ENCODE peak calls at places on chromosome 3, in six cellular contexts. One of them, this sample, is unnamed. For H3K4me1, the result is how much of the 10 kb centered on the place peaks cover.

GRCh38 chr3:151169700-151170224 is 33.3 kb downstream of the GPR171 start:
- DNase-seq in effector memory CD4-positive, alpha-beta T cell: no peak
- DNase-seq in left ventricle myocardium inferior: peak
- DNase-seq in CD4-positive, CD25-positive, alpha-beta regulatory T cell: no peak
- DNase-seq in endodermal cell: no peak
- DNase-seq in IMR-90: no peak
- DNase-seq in this sample: peak

GRCh38 chr3:159077860-159078259 is 276.0 kb downstream of the MFSD1 start:
- DNase-seq in left ventricle myocardium inferior: no peak
- DNase-seq in CD4-positive, CD25-positive, alpha-beta regulatory T cell: no peak
- DNase-seq in IMR-90: peak
- DNase-seq in endodermal cell: no peak
- DNase-seq in effector memory CD4-positive, alpha-beta T cell: no peak
- DNase-seq in this sample: no peak

GRCh38 chr3:178706411-178706810 is 170.2 kb downstream of the KCNMB2 start:
- DNase-seq in effector memory CD4-positive, alpha-beta T cell: no peak
- DNase-seq in endodermal cell: no peak
- DNase-seq in left ventricle myocardium inferior: no peak
- DNase-seq in IMR-90: no peak
- DNase-seq in CD4-positive, CD25-positive, alpha-beta regulatory T cell: no peak
- DNase-seq in this sample: no peak

GRCh38 chr3:9248232-9249191 is 934 bp downstream of the SRGAP3 start:
- DNase-seq in effector memory CD4-positive, alpha-beta T cell: no peak
- DNase-seq in endodermal cell: peak
- DNase-seq in IMR-90: no peak
- DNase-seq in left ventricle myocardium inferior: no peak
- DNase-seq in CD4-positive, CD25-positive, alpha-beta regulatory T cell: peak
- DNase-seq in this sample: no peak

GRCh38 chr3:172824229-172824628 is 73.7 kb downstream of the ECT2 start:
- DNase-seq in effector memory CD4-positive, alpha-beta T cell: no peak
- DNase-seq in left ventricle myocardium inferior: no peak
- DNase-seq in CD4-positive, CD25-positive, alpha-beta regulatory T cell: no peak
- DNase-seq in endodermal cell: peak
- DNase-seq in IMR-90: no peak
- DNase-seq in this sample: no peak

GRCh38 chr3:157427906-157428305 is 8.7 kb upstream of the PTX3 start:
- DNase-seq in effector memory CD4-positive, alpha-beta T cell: no peak
- DNase-seq in endodermal cell: no peak
- DNase-seq in IMR-90: no peak
- DNase-seq in left ventricle myocardium inferior: no peak
- DNase-seq in CD4-positive, CD25-positive, alpha-beta regulatory T cell: no peak
- DNase-seq in this sample: no peak

GRCh38 chr3:42256135-42256819 is 9.7 kb downstream of the CCK start:
- DNase-seq in effector memory CD4-positive, alpha-beta T cell: no peak
- DNase-seq in CD4-positive, CD25-positive, alpha-beta regulatory T cell: no peak
- DNase-seq in left ventricle myocardium inferior: no peak
- DNase-seq in IMR-90: peak
- DNase-seq in endodermal cell: no peak
- DNase-seq in this sample: no peak

GRCh38 chr3:156471431-156471830 is 83.5 kb downstream of the SSR3 start:
- DNase-seq in effector memory CD4-positive, alpha-beta T cell: no peak
- DNase-seq in CD4-positive, CD25-positive, alpha-beta regulatory T cell: no peak
- DNase-seq in left ventricle myocardium inferior: no peak
- DNase-seq in IMR-90: no peak
- DNase-seq in endodermal cell: no peak
- DNase-seq in this sample: no peak

GRCh38 chr3:194489736-194490612 is 3.2 kb upstream of the ATP13A3 start:
- DNase-seq in CD4-positive, CD25-positive, alpha-beta regulatory T cell: no peak
- DNase-seq in effector memory CD4-positive, alpha-beta T cell: no peak
- DNase-seq in endodermal cell: no peak
- DNase-seq in IMR-90: peak
- DNase-seq in left ventricle myocardium inferior: no peak
- DNase-seq in this sample: no peak

GRCh38 chr3:67094769-67095168 is 96.7 kb downstream of the KBTBD8 start:
- DNase-seq in left ventricle myocardium inferior: no peak
- DNase-seq in CD4-positive, CD25-positive, alpha-beta regulatory T cell: no peak
- DNase-seq in IMR-90: peak
- DNase-seq in effector memory CD4-positive, alpha-beta T cell: no peak
- DNase-seq in endodermal cell: no peak
- DNase-seq in this sample: no peak

GRCh38 chr3:37308247-37308646 is 133.9 kb upstream of the LRRFIP2 start:
- DNase-seq in endodermal cell: no peak
- DNase-seq in CD4-positive, CD25-positive, alpha-beta regulatory T cell: peak
- DNase-seq in left ventricle myocardium inferior: no peak
- DNase-seq in effector memory CD4-positive, alpha-beta T cell: no peak
- DNase-seq in IMR-90: peak
- DNase-seq in this sample: no peak

GRCh38 chr3:414063-414462 is 217.5 kb downstream of the CHL1 start:
- DNase-seq in CD4-positive, CD25-positive, alpha-beta regulatory T cell: no peak
- DNase-seq in effector memory CD4-positive, alpha-beta T cell: no peak
- DNase-seq in IMR-90: peak
- DNase-seq in endodermal cell: no peak
- DNase-seq in left ventricle myocardium inferior: no peak
- DNase-seq in this sample: no peak

GRCh38 chr3:185729335-185729715 is 95.5 kb downstream of the IGF2BP2 start:
- DNase-seq in IMR-90: peak
- DNase-seq in effector memory CD4-positive, alpha-beta T cell: no peak
- DNase-seq in CD4-positive, CD25-positive, alpha-beta regulatory T cell: no peak
- DNase-seq in left ventricle myocardium inferior: no peak
- DNase-seq in endodermal cell: no peak
- DNase-seq in this sample: no peak

GRCh38 chr3:125302932-125303331 is 72.2 kb downstream of the ZNF148 start:
- DNase-seq in endodermal cell: no peak
- DNase-seq in CD4-positive, CD25-positive, alpha-beta regulatory T cell: no peak
- DNase-seq in IMR-90: peak
- DNase-seq in left ventricle myocardium inferior: no peak
- DNase-seq in effector memory CD4-positive, alpha-beta T cell: no peak
- DNase-seq in this sample: no peak

GRCh38 chr3:179701176-179701827 is 48.5 kb downstream of the USP13 start:
- DNase-seq in left ventricle myocardium inferior: no peak
- DNase-seq in effector memory CD4-positive, alpha-beta T cell: no peak
- DNase-seq in IMR-90: no peak
- DNase-seq in endodermal cell: no peak
- DNase-seq in CD4-positive, CD25-positive, alpha-beta regulatory T cell: no peak
- DNase-seq in this sample: no peak

GRCh38 chr3:196192036-196193001 is 18.9 kb downstream of the ZDHHC19 start:
- DNase-seq in IMR-90: no peak
- DNase-seq in effector memory CD4-positive, alpha-beta T cell: peak
- DNase-seq in left ventricle myocardium inferior: peak
- DNase-seq in endodermal cell: peak
- DNase-seq in CD4-positive, CD25-positive, alpha-beta regulatory T cell: peak
- DNase-seq in this sample: peak

GRCh38 chr3:123618768-123619484 is 34.1 kb upstream of the HACD2 start:
- DNase-seq in endodermal cell: no peak
- DNase-seq in effector memory CD4-positive, alpha-beta T cell: no peak
- DNase-seq in CD4-positive, CD25-positive, alpha-beta regulatory T cell: no peak
- DNase-seq in left ventricle myocardium inferior: peak
- DNase-seq in IMR-90: peak
- DNase-seq in this sample: peak

GRCh38 chr3:6860911-6861330 is at the start of gene GRM7:
- DNase-seq in IMR-90: no peak
- DNase-seq in CD4-positive, CD25-positive, alpha-beta regulatory T cell: no peak
- DNase-seq in left ventricle myocardium inferior: no peak
- DNase-seq in effector memory CD4-positive, alpha-beta T cell: no peak
- DNase-seq in endodermal cell: peak
- DNase-seq in this sample: no peak

GRCh38 chr3:119304201-119304713 is 10.1 kb downstream of the ARHGAP31 start:
- DNase-seq in IMR-90: peak
- DNase-seq in effector memory CD4-positive, alpha-beta T cell: no peak
- DNase-seq in endodermal cell: peak
- DNase-seq in left ventricle myocardium inferior: no peak
- DNase-seq in CD4-positive, CD25-positive, alpha-beta regulatory T cell: no peak
- DNase-seq in this sample: no peak

GRCh38 chr3:194346621-194347020 is 4.5 kb downstream of the CPN2 start:
- DNase-seq in IMR-90: peak
- DNase-seq in endodermal cell: no peak
- DNase-seq in effector memory CD4-positive, alpha-beta T cell: no peak
- DNase-seq in left ventricle myocardium inferior: no peak
- DNase-seq in CD4-positive, CD25-positive, alpha-beta regulatory T cell: no peak
- DNase-seq in this sample: no peak

GRCh38 chr3:129003578-129004112 is 2.5 kb downstream of the EFCC1 start:
- DNase-seq in endodermal cell: peak
- DNase-seq in left ventricle myocardium inferior: no peak
- DNase-seq in effector memory CD4-positive, alpha-beta T cell: peak
- DNase-seq in IMR-90: no peak
- DNase-seq in CD4-positive, CD25-positive, alpha-beta regulatory T cell: peak
- DNase-seq in this sample: peak

GRCh38 chr3:13882876-13883275 is 3.0 kb upstream of the WNT7A start:
- DNase-seq in left ventricle myocardium inferior: no peak
- DNase-seq in IMR-90: no peak
- DNase-seq in CD4-positive, CD25-positive, alpha-beta regulatory T cell: no peak
- DNase-seq in endodermal cell: peak
- DNase-seq in effector memory CD4-positive, alpha-beta T cell: no peak
- DNase-seq in this sample: no peak

GRCh38 chr3:194370753-194371152 is 1.2 kb upstream of the LRRC15 start:
- DNase-seq in left ventricle myocardium inferior: no peak
- DNase-seq in endodermal cell: peak
- DNase-seq in effector memory CD4-positive, alpha-beta T cell: no peak
- DNase-seq in IMR-90: no peak
- DNase-seq in CD4-positive, CD25-positive, alpha-beta regulatory T cell: no peak
- DNase-seq in this sample: no peak

GRCh38 chr3:185052631-185053030 is 100.2 kb downstream of the C3orf70 start:
- DNase-seq in endodermal cell: no peak
- DNase-seq in IMR-90: no peak
- DNase-seq in left ventricle myocardium inferior: no peak
- DNase-seq in effector memory CD4-positive, alpha-beta T cell: no peak
- DNase-seq in CD4-positive, CD25-positive, alpha-beta regulatory T cell: no peak
- DNase-seq in this sample: no peak

GRCh38 chr3:159126261-159127020 is 324.6 kb downstream of the MFSD1 start:
- DNase-seq in effector memory CD4-positive, alpha-beta T cell: no peak
- DNase-seq in CD4-positive, CD25-positive, alpha-beta regulatory T cell: no peak
- DNase-seq in left ventricle myocardium inferior: no peak
- DNase-seq in endodermal cell: no peak
- DNase-seq in IMR-90: no peak
- DNase-seq in this sample: no peak

GRCh38 chr3:66561374-66561773 is 60.6 kb upstream of the LRIG1 start:
- DNase-seq in CD4-positive, CD25-positive, alpha-beta regulatory T cell: no peak
- DNase-seq in effector memory CD4-positive, alpha-beta T cell: no peak
- DNase-seq in endodermal cell: no peak
- DNase-seq in left ventricle myocardium inferior: no peak
- DNase-seq in IMR-90: peak
- DNase-seq in this sample: no peak

GRCh38 chr3:12884104-12884742 is 42.9 kb upstream of the RPL32 start:
- DNase-seq in effector memory CD4-positive, alpha-beta T cell: no peak
- DNase-seq in endodermal cell: no peak
- DNase-seq in CD4-positive, CD25-positive, alpha-beta regulatory T cell: no peak
- DNase-seq in IMR-90: peak
- DNase-seq in left ventricle myocardium inferior: peak
- DNase-seq in this sample: no peak

GRCh38 chr3:134312072-134312872 is 61.6 kb upstream of the RYK start:
- DNase-seq in IMR-90: no peak
- DNase-seq in endodermal cell: peak
- DNase-seq in effector memory CD4-positive, alpha-beta T cell: no peak
- DNase-seq in left ventricle myocardium inferior: no peak
- DNase-seq in CD4-positive, CD25-positive, alpha-beta regulatory T cell: no peak
- DNase-seq in this sample: peak

GRCh38 chr3:134315286-134316106 is 58.8 kb downstream of the AMOTL2 start:
- DNase-seq in CD4-positive, CD25-positive, alpha-beta regulatory T cell: no peak
- DNase-seq in left ventricle myocardium inferior: peak
- DNase-seq in endodermal cell: peak
- DNase-seq in IMR-90: peak
- DNase-seq in effector memory CD4-positive, alpha-beta T cell: no peak
- DNase-seq in this sample: no peak

GRCh38 chr3:134312873-134313838 is 61.1 kb downstream of the AMOTL2 start:
- DNase-seq in endodermal cell: peak
- DNase-seq in effector memory CD4-positive, alpha-beta T cell: no peak
- DNase-seq in CD4-positive, CD25-positive, alpha-beta regulatory T cell: no peak
- DNase-seq in IMR-90: peak
- DNase-seq in left ventricle myocardium inferior: peak
- DNase-seq in this sample: peak

GRCh38 chr3:134314588-134315285 is 59.5 kb downstream of the AMOTL2 start:
- DNase-seq in endodermal cell: peak
- DNase-seq in IMR-90: no peak
- DNase-seq in CD4-positive, CD25-positive, alpha-beta regulatory T cell: no peak
- DNase-seq in left ventricle myocardium inferior: no peak
- DNase-seq in effector memory CD4-positive, alpha-beta T cell: no peak
- DNase-seq in this sample: no peak

GRCh38 chr3:134313839-134314587 is 60.2 kb downstream of the AMOTL2 start:
- DNase-seq in IMR-90: no peak
- DNase-seq in left ventricle myocardium inferior: no peak
- DNase-seq in CD4-positive, CD25-positive, alpha-beta regulatory T cell: no peak
- DNase-seq in effector memory CD4-positive, alpha-beta T cell: no peak
- DNase-seq in endodermal cell: peak
- DNase-seq in this sample: no peak
- H3K4me3 ChIP-seq in IMR-90: peak
- H3K4me3 ChIP-seq in left ventricle myocardium inferior: peak
- H3K4me3 ChIP-seq in CD4-positive, CD25-positive, alpha-beta regulatory T cell: no peak
- H3K4me3 ChIP-seq in effector memory CD4-positive, alpha-beta T cell: no peak
- H3K4me3 ChIP-seq in endodermal cell: peak
- H3K4me3 ChIP-seq in this sample: peak

GRCh38 chr3:186966406-186966805 is 36.1 kb downstream of the ST6GAL1 start:
- DNase-seq in CD4-positive, CD25-positive, alpha-beta regulatory T cell: no peak
- DNase-seq in IMR-90: no peak
- DNase-seq in left ventricle myocardium inferior: no peak
- DNase-seq in effector memory CD4-positive, alpha-beta T cell: no peak
- DNase-seq in endodermal cell: no peak
- DNase-seq in this sample: no peak
- H3K4me1 ChIP-seq in CD4-positive, CD25-positive, alpha-beta regulatory T cell: under half
- H3K4me1 ChIP-seq in IMR-90: under half
- H3K4me1 ChIP-seq in left ventricle myocardium inferior: half or more
- H3K4me1 ChIP-seq in effector memory CD4-positive, alpha-beta T cell: under half
- H3K4me1 ChIP-seq in endodermal cell: under half
- H3K4me1 ChIP-seq in this sample: under half

GRCh38 chr3:52790741-52791140 is 3.9 kb upstream of the ITIH3 start:
- DNase-seq in IMR-90: no peak
- DNase-seq in effector memory CD4-positive, alpha-beta T cell: no peak
- DNase-seq in left ventricle myocardium inferior: no peak
- DNase-seq in CD4-positive, CD25-positive, alpha-beta regulatory T cell: no peak
- DNase-seq in endodermal cell: no peak
- DNase-seq in this sample: no peak
- H3K4me3 ChIP-seq in IMR-90: no peak
- H3K4me3 ChIP-seq in effector memory CD4-positive, alpha-beta T cell: no peak
- H3K4me3 ChIP-seq in left ventricle myocardium inferior: no peak
- H3K4me3 ChIP-seq in CD4-positive, CD25-positive, alpha-beta regulatory T cell: no peak
- H3K4me3 ChIP-seq in endodermal cell: no peak
- H3K4me3 ChIP-seq in this sample: no peak

DNA sequence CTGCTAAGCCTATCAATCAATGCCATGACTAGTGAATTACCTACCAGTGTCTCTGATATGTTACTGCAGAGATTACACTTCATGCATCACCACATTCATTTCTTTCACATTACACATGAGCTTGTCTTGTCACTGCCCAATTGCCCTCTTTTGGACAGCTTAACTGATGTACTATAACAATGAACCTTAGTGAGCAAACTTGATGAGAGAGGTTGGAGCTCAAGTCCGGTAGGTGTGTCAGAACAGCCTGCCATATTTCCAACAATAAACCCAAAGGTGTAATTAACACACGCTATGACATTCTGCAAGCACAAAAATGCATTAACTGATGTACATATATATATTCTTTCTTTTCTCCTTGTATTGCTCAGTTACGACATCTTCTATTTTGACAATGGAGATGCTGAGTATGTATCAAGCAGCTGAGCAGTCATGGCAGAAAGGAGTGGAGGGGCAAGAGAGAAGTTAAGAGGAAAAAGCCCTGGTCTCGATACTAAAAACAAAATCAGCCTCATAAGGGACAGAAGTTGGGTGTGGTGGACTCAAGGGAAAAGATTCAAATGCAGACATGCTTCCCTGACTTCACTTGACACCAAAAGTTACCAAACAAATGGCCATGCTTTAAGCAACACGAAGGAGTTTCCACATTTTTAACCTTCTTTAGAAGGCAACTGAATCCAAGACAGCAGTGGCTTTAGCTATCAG is 538.2 kb downstream of the FOXP1 start:
- DNase-seq in endodermal cell: no peak
- DNase-seq in IMR-90: no peak
- DNase-seq in CD4-positive, CD25-positive, alpha-beta regulatory T cell: no peak
- DNase-seq in effector memory CD4-positive, alpha-beta T cell: no peak
- DNase-seq in left ventricle myocardium inferior: no peak
- DNase-seq in this sample: no peak
- H3K4me1 ChIP-seq in endodermal cell: under half
- H3K4me1 ChIP-seq in IMR-90: under half
- H3K4me1 ChIP-seq in CD4-positive, CD25-positive, alpha-beta regulatory T cell: under half
- H3K4me1 ChIP-seq in effector memory CD4-positive, alpha-beta T cell: under half
- H3K4me1 ChIP-seq in left ventricle myocardium inferior: half or more
- H3K4me1 ChIP-seq in this sample: under half

This sample was measured in lower lobe of right lung.